ENCODE peak calls at places on chromosomes 11 and 22, in eight cellular contexts. One of them, this sample, is unnamed.

GRCh38 chr11:119496997-119497396 is 74.0 kb upstream of the THY1 start:
- DNase-seq in mucosa of descending colon: no peak
- DNase-seq in RWPE1: no peak
- DNase-seq in IMR-90: no peak
- DNase-seq in HCT116: no peak
- DNase-seq in neural crest cell: no peak
- DNase-seq in CD4-positive, alpha-beta T cell: no peak
- DNase-seq in AG04450: no peak
- DNase-seq in this sample: no peak

GRCh38 chr22:21587803-21588611 is 20.5 kb downstream of the UBE2L3 start:
- DNase-seq in RWPE1: no peak
- DNase-seq in IMR-90: peak; percentile 67
- DNase-seq in AG04450: peak; percentile 45
- DNase-seq in HCT116: no peak
- DNase-seq in CD4-positive, alpha-beta T cell: no peak
- DNase-seq in neural crest cell: no peak
- DNase-seq in mucosa of descending colon: no peak
- DNase-seq in this sample: no peak

GRCh38 chr11:112610494-112610893 is 349.8 kb upstream of the PLET1 start:
- DNase-seq in mucosa of descending colon: no peak
- DNase-seq in CD4-positive, alpha-beta T cell: no peak
- DNase-seq in RWPE1: no peak
- DNase-seq in AG04450: no peak
- DNase-seq in IMR-90: no peak
- DNase-seq in neural crest cell: no peak
- DNase-seq in HCT116: no peak
- DNase-seq in this sample: no peak

GRCh38 chr22:28816994-28817530 is 16.7 kb upstream of the XBP1 start:
- DNase-seq in RWPE1: no peak
- DNase-seq in IMR-90: no peak
- DNase-seq in CD4-positive, alpha-beta T cell: no peak
- DNase-seq in HCT116: no peak
- DNase-seq in neural crest cell: no peak
- DNase-seq in AG04450: no peak
- DNase-seq in mucosa of descending colon: no peak
- DNase-seq in this sample: no peak

GRCh38 chr11:36455658-36456111 is 54.4 kb downstream of the TRAF6 start:
- DNase-seq in AG04450: peak; percentile 87
- DNase-seq in CD4-positive, alpha-beta T cell: no peak
- DNase-seq in RWPE1: peak; percentile 14
- DNase-seq in mucosa of descending colon: peak; percentile 56
- DNase-seq in neural crest cell: peak; percentile 16
- DNase-seq in IMR-90: peak; percentile 98
- DNase-seq in HCT116: no peak
- DNase-seq in this sample: no peak

GRCh38 chr11:26150046-26150445 is 181.9 kb upstream of the ANO3 start:
- DNase-seq in HCT116: no peak
- DNase-seq in RWPE1: no peak
- DNase-seq in mucosa of descending colon: no peak
- DNase-seq in AG04450: no peak
- DNase-seq in CD4-positive, alpha-beta T cell: no peak
- DNase-seq in neural crest cell: no peak
- DNase-seq in IMR-90: no peak
- DNase-seq in this sample: no peak

GRCh38 chr11:122893131-122893530 is 10.6 kb downstream of the JHY start:
- DNase-seq in mucosa of descending colon: no peak
- DNase-seq in CD4-positive, alpha-beta T cell: no peak
- DNase-seq in neural crest cell: no peak
- DNase-seq in RWPE1: no peak
- DNase-seq in IMR-90: no peak
- DNase-seq in HCT116: no peak
- DNase-seq in AG04450: no peak
- DNase-seq in this sample: no peak

GRCh38 chr22:29663230-29663826 is 56.5 kb upstream of the CABP7 start:
- DNase-seq in CD4-positive, alpha-beta T cell: no peak
- DNase-seq in neural crest cell: no peak
- DNase-seq in RWPE1: no peak
- DNase-seq in mucosa of descending colon: no peak
- DNase-seq in IMR-90: peak; percentile 59
- DNase-seq in HCT116: no peak
- DNase-seq in AG04450: peak; percentile 1
- DNase-seq in this sample: no peak

GRCh38 chr11:118241191-118242098 is 10.7 kb downstream of the MPZL3 start:
- DNase-seq in IMR-90: no peak
- DNase-seq in neural crest cell: no peak
- DNase-seq in AG04450: no peak
- DNase-seq in HCT116: peak; percentile 95
- DNase-seq in RWPE1: peak; percentile 79
- DNase-seq in mucosa of descending colon: peak; percentile 49
- DNase-seq in CD4-positive, alpha-beta T cell: no peak
- DNase-seq in this sample: no peak

GRCh38 chr11:65773784-65774411 is 6.9 kb downstream of the AP5B1 start:
- DNase-seq in neural crest cell: no peak
- DNase-seq in RWPE1: no peak
- DNase-seq in HCT116: no peak
- DNase-seq in AG04450: no peak
- DNase-seq in mucosa of descending colon: no peak
- DNase-seq in CD4-positive, alpha-beta T cell: no peak
- DNase-seq in IMR-90: no peak
- DNase-seq in this sample: no peak

GRCh38 chr11:88544656-88545280 is 207.2 kb upstream of the CTSC start:
- DNase-seq in HCT116: no peak
- DNase-seq in CD4-positive, alpha-beta T cell: no peak
- DNase-seq in mucosa of descending colon: no peak
- DNase-seq in neural crest cell: no peak
- DNase-seq in RWPE1: no peak
- DNase-seq in AG04450: no peak
- DNase-seq in IMR-90: peak; percentile 41
- DNase-seq in this sample: no peak
- TF ChIP-seq CTCF in HCT116: no peak
- TF ChIP-seq CTCF in CD4-positive, alpha-beta T cell: no peak
- TF ChIP-seq CTCF in mucosa of descending colon: no peak
- TF ChIP-seq CTCF in neural crest cell: no peak
- TF ChIP-seq CTCF in RWPE1: peak; percentile 47
- TF ChIP-seq CTCF in AG04450: no peak
- TF ChIP-seq CTCF in IMR-90: no peak
- TF ChIP-seq CTCF in this sample: no peak

DNA sequence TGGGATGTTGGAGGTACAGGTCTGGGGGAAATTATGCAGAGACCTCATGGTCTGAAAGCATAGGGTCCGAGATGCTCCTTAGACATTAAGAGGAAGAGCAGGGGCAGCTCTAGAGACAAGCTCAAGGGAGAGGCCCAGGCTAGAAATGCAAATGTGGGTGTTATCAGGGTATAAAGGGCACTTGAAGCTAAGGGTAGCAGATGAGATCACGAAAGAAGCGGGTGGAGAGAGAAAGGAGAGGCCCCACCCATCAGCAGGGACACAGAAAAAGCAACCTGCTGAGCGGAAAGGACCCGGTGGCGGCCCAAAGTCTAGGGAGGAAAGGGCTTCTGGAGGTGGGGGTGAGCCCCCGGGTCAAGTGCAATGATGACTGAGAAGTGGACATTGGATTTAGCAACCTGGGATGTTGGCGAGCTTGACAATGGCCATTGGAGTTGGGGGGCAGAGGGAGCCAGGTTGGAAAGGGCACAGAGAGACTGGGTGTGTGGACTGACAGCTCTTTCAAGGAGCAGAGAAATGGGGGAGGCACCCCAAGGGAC is 8.9 kb downstream of the TMPRSS6 start:
- DNase-seq in RWPE1: no peak
- DNase-seq in AG04450: no peak
- DNase-seq in neural crest cell: no peak
- DNase-seq in IMR-90: no peak
- DNase-seq in CD4-positive, alpha-beta T cell: no peak
- DNase-seq in HCT116: no peak
- DNase-seq in mucosa of descending colon: peak; percentile 65
- DNase-seq in this sample: no peak
- TF ChIP-seq CTCF in RWPE1: no peak
- TF ChIP-seq CTCF in AG04450: no peak
- TF ChIP-seq CTCF in neural crest cell: no peak
- TF ChIP-seq CTCF in IMR-90: no peak
- TF ChIP-seq CTCF in CD4-positive, alpha-beta T cell: no peak
- TF ChIP-seq CTCF in HCT116: no peak
- TF ChIP-seq CTCF in mucosa of descending colon: no peak
- TF ChIP-seq CTCF in this sample: no peak

DNA sequence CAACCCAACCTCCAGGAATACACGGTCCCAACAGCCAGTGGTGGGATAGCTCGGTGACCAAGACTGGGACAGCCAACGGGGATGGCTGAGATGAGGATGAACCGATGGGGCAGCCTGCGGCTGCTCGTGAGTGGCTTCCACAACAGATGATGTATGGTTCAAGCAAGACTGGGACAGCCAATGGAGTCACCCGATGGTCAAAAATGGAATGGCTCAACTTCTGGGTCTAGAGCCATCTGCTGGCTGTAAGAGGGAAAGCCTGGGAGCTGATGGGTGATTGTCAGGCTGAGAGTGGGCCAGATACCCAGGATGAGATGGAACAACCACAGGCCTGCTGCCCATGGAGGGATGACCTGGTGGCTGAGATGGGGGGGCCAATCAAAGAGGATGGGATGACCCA is 35.5 kb downstream of the SYT7 start:
- DNase-seq in RWPE1: no peak
- DNase-seq in HCT116: peak; percentile 22
- DNase-seq in IMR-90: no peak
- DNase-seq in neural crest cell: no peak
- DNase-seq in AG04450: no peak
- DNase-seq in mucosa of descending colon: no peak
- DNase-seq in CD4-positive, alpha-beta T cell: no peak
- DNase-seq in this sample: peak; percentile 61
- TF ChIP-seq CTCF in RWPE1: no peak
- TF ChIP-seq CTCF in HCT116: peak; percentile 77
- TF ChIP-seq CTCF in IMR-90: peak; percentile 35
- TF ChIP-seq CTCF in neural crest cell: peak; percentile 51
- TF ChIP-seq CTCF in AG04450: peak; percentile 45
- TF ChIP-seq CTCF in mucosa of descending colon: no peak
- TF ChIP-seq CTCF in CD4-positive, alpha-beta T cell: no peak
- TF ChIP-seq CTCF in this sample: peak; percentile 18

GRCh38 chr11:61694971-61695706 is 14.9 kb downstream of the DAGLA start:
- DNase-seq in RWPE1: no peak
- DNase-seq in HCT116: no peak
- DNase-seq in neural crest cell: no peak
- DNase-seq in CD4-positive, alpha-beta T cell: no peak
- DNase-seq in AG04450: no peak
- DNase-seq in mucosa of descending colon: peak; percentile 56
- DNase-seq in IMR-90: no peak
- DNase-seq in this sample: no peak

GRCh38 chr11:61696602-61697001 is 16.4 kb downstream of the DAGLA start:
- DNase-seq in IMR-90: no peak
- DNase-seq in AG04450: no peak
- DNase-seq in neural crest cell: no peak
- DNase-seq in HCT116: no peak
- DNase-seq in mucosa of descending colon: peak; percentile 41
- DNase-seq in CD4-positive, alpha-beta T cell: no peak
- DNase-seq in RWPE1: peak; percentile 34
- DNase-seq in this sample: no peak

GRCh38 chr11:61693897-61694840 is 14.0 kb downstream of the DAGLA start:
- DNase-seq in CD4-positive, alpha-beta T cell: no peak
- DNase-seq in HCT116: no peak
- DNase-seq in AG04450: no peak
- DNase-seq in RWPE1: no peak
- DNase-seq in mucosa of descending colon: peak; percentile 61
- DNase-seq in IMR-90: no peak
- DNase-seq in neural crest cell: no peak
- DNase-seq in this sample: no peak

GRCh38 chr11:61697093-61697492 is 16.9 kb downstream of the DAGLA start:
- DNase-seq in AG04450: no peak
- DNase-seq in neural crest cell: no peak
- DNase-seq in RWPE1: peak; percentile 82
- DNase-seq in mucosa of descending colon: no peak
- DNase-seq in CD4-positive, alpha-beta T cell: no peak
- DNase-seq in HCT116: no peak
- DNase-seq in IMR-90: no peak
- DNase-seq in this sample: no peak

GRCh38 chr11:61695917-61696316 is 15.7 kb downstream of the DAGLA start:
- DNase-seq in IMR-90: peak; percentile 81
- DNase-seq in mucosa of descending colon: peak; percentile 86
- DNase-seq in RWPE1: peak; percentile 83
- DNase-seq in HCT116: no peak
- DNase-seq in AG04450: no peak
- DNase-seq in CD4-positive, alpha-beta T cell: peak; percentile 86
- DNase-seq in neural crest cell: no peak
- DNase-seq in this sample: no peak
- TF ChIP-seq CTCF in IMR-90: peak; percentile 9
- TF ChIP-seq CTCF in mucosa of descending colon: no peak
- TF ChIP-seq CTCF in RWPE1: no peak
- TF ChIP-seq CTCF in HCT116: peak; percentile 18
- TF ChIP-seq CTCF in AG04450: no peak
- TF ChIP-seq CTCF in CD4-positive, alpha-beta T cell: peak; percentile 33
- TF ChIP-seq CTCF in neural crest cell: no peak
- TF ChIP-seq CTCF in this sample: no peak

DNA sequence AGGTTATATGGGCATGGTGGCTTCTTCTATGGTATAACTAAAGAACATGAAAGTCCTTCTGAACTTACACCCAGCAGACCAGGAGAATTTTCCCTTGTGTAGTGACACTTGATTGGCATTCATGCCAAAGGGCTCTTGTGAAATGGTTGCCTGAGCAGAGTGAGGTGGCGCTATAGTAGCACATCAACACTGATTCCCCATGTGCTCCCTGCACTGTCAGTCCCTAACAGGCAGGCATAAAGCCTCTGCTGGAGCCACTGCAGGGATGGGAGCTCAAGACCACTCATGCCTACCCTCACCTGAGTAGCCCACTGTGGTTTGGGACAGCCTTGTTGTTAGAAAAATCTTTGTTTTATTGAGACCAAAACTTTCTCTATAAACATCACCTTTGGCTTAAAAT is 92.6 kb upstream of the LIN7C start:
- DNase-seq in RWPE1: no peak
- DNase-seq in IMR-90: no peak
- DNase-seq in mucosa of descending colon: no peak
- DNase-seq in AG04450: no peak
- DNase-seq in CD4-positive, alpha-beta T cell: no peak
- DNase-seq in HCT116: peak; percentile 4
- DNase-seq in neural crest cell: no peak
- DNase-seq in this sample: no peak
- TF ChIP-seq CTCF in RWPE1: no peak
- TF ChIP-seq CTCF in IMR-90: no peak
- TF ChIP-seq CTCF in mucosa of descending colon: no peak
- TF ChIP-seq CTCF in AG04450: no peak
- TF ChIP-seq CTCF in CD4-positive, alpha-beta T cell: no peak
- TF ChIP-seq CTCF in HCT116: no peak
- TF ChIP-seq CTCF in neural crest cell: no peak
- TF ChIP-seq CTCF in this sample: no peak

DNA sequence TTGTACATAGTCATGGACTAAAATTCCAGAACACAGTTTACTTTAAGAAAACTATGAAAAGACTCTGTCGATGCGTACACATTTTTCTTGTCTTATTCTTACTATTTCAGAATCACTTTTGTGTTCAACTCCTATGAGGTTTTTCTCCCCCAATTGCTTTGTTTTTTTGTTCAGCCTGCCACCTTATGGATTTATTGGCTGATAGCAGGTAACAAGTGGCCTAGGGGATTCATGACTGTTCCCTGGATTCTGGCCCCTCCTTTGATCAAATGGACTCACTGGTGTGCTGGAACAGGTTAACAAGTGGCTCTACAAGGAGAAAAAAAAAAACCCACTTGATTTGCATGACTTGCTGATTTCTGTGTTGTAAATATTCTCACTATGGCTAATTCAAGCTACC is 10.6 kb downstream of the MMP20 start:
- DNase-seq in IMR-90: no peak
- DNase-seq in AG04450: no peak
- DNase-seq in HCT116: no peak
- DNase-seq in CD4-positive, alpha-beta T cell: no peak
- DNase-seq in neural crest cell: no peak
- DNase-seq in mucosa of descending colon: no peak
- DNase-seq in RWPE1: peak; percentile 3
- DNase-seq in this sample: no peak
- TF ChIP-seq CTCF in IMR-90: peak; percentile 4
- TF ChIP-seq CTCF in AG04450: peak; percentile 7
- TF ChIP-seq CTCF in HCT116: peak; percentile 46
- TF ChIP-seq CTCF in CD4-positive, alpha-beta T cell: no peak
- TF ChIP-seq CTCF in neural crest cell: no peak
- TF ChIP-seq CTCF in mucosa of descending colon: no peak
- TF ChIP-seq CTCF in RWPE1: peak; percentile 24
- TF ChIP-seq CTCF in this sample: peak; percentile 30